ENCODE peak calls at places on chromosomes 1 and 21, in ten cellular contexts. J is heart right ventricle; L is sigmoid colon; F is PC-3; I is activated CD8-positive, alpha-beta T cell treated with anti-CD3 and anti-CD28 coated beads for 36 hours; T is B cell; K is fibroblast of the aortic adventitia; B is IMR-90; O is GM23338; N is neural progenitor cell. G is an unnamed sample.

GRCh38 chr1:38034871-38035270 is 11.7 kb downstream of the POU3F1 start:
- DNase-seq in I (no peak), F (no peak), N (no peak), B (no peak), K (no peak), O (no peak), T (no peak), J (no peak), L (no peak), G (no peak)

GRCh38 chr1:119898520-119898919 is 2.2 kb upstream of the ADAM30 start:
- DNase-seq in L (no peak), O (no peak), B (peak), F (no peak), K (no peak), I (no peak), J (no peak), T (no peak), N (no peak), G (no peak)

GRCh38 chr1:225458222-225458631 is 30.4 kb upstream of the LBR start:
- DNase-seq in J (no peak), I (no peak), O (no peak), B (peak), T (no peak), K (peak), L (peak), N (no peak), F (peak), G (no peak)

GRCh38 chr1:202085682-202086373 is 36.9 kb upstream of the GPR37L1 start:
- DNase-seq in N (peak), K (peak), O (peak), T (no peak), B (peak), J (no peak), F (no peak), L (no peak), I (no peak), G (no peak)

GRCh38 chr1:22721122-22721873 is 10.7 kb downstream of the EPHB2 start:
- DNase-seq in T (no peak), B (no peak), K (peak), F (no peak), L (no peak), N (no peak), I (no peak), J (no peak), O (no peak), G (no peak)

GRCh38 chr1:170063109-170063826 is 11.2 kb downstream of the KIFAP3 start:
- DNase-seq in J (no peak), T (no peak), F (peak), K (peak), B (peak), L (no peak), O (no peak), I (no peak), N (no peak), G (no peak)

GRCh38 chr1:15749399-15750291 is 7.3 kb downstream of the TMEM82 start:
- DNase-seq in J (no peak), L (no peak), B (no peak), N (no peak), K (peak), T (no peak), O (peak), F (peak), I (no peak), G (peak)

GRCh38 chr1:7299329-7299799 is 471.7 kb upstream of the VAMP3 start:
- DNase-seq in I (no peak), N (peak), L (peak), K (peak), J (peak), O (peak), B (peak), T (no peak), F (peak), G (no peak)

GRCh38 chr21:26389971-26390641 is 183.0 kb downstream of the CYYR1 start:
- DNase-seq in B (peak), J (no peak), L (no peak), T (no peak), O (no peak), F (peak), K (peak), I (no peak), N (no peak), G (no peak)

GRCh38 chr1:119276558-119276957 is 92.0 kb upstream of the HAO2 start:
- DNase-seq in L (no peak), T (no peak), O (peak), K (no peak), N (peak), J (no peak), B (no peak), F (peak), I (peak), G (no peak)

GRCh38 chr1:116956378-116956777 is 45.2 kb upstream of the CD101 start:
- DNase-seq in O (no peak), I (no peak), F (no peak), T (no peak), N (no peak), K (no peak), L (no peak), J (no peak), B (no peak), G (no peak)

GRCh38 chr1:66182551-66183178 is 351.3 kb upstream of the SGIP1 start:
- DNase-seq in I (peak), F (no peak), O (no peak), N (peak), L (peak), B (peak), J (no peak), T (no peak), K (peak), G (no peak)

GRCh38 chr1:22918644-22919043 is 54.0 kb downstream of the LACTBL1 start:
- DNase-seq in F (no peak), J (no peak), B (no peak), N (no peak), K (no peak), L (no peak), T (no peak), I (no peak), O (no peak), G (no peak)

GRCh38 chr1:211339631-211340041 is 13.0 kb downstream of the TRAF5 start:
- DNase-seq in F (no peak), N (no peak), O (peak), K (no peak), B (no peak), T (peak), L (no peak), I (peak), J (no peak), G (no peak)

GRCh38 chr21:45320261-45320990 is 32.7 kb upstream of the POFUT2 start:
- DNase-seq in F (no peak), I (no peak), O (no peak), L (peak), T (no peak), B (no peak), N (no peak), K (no peak), J (no peak), G (peak)

GRCh38 chr1:21620461-21620860 is 48.7 kb downstream of the RAP1GAP start:
- DNase-seq in B (no peak), O (no peak), J (no peak), I (no peak), T (no peak), N (no peak), K (peak), F (no peak), L (no peak), G (no peak)

GRCh38 chr1:230674581-230674980 is 32.3 kb downstream of the COG2 start:
- DNase-seq in K (no peak), T (no peak), O (no peak), I (no peak), B (no peak), L (no peak), J (no peak), F (no peak), N (no peak), G (no peak)

GRCh38 chr1:3174487-3175247 is 105.7 kb downstream of the PRDM16 start:
- DNase-seq in O (no peak), I (no peak), T (no peak), K (peak), L (peak), F (peak), J (peak), N (no peak), B (no peak), G (no peak)

GRCh38 chr1:161439280-161440232 is 65.7 kb upstream of the FCGR2A start:
- DNase-seq in N (no peak), T (peak), O (peak), J (no peak), F (peak), L (peak), B (peak), I (peak), K (peak), G (no peak)

GRCh38 chr1:208499021-208499420 is 254.8 kb upstream of the PLXNA2 start:
- DNase-seq in J (no peak), B (no peak), O (no peak), T (no peak), I (no peak), F (peak), N (no peak), K (no peak), L (no peak), G (no peak)

GRCh38 chr21:46149205-46149901 is 6.0 kb downstream of the FTCD start:
- DNase-seq in J (no peak), N (no peak), K (no peak), F (no peak), I (no peak), T (no peak), B (no peak), O (no peak), L (peak), G (peak)

GRCh38 chr1:30834249-30834648 is 74.3 kb downstream of the SDC3 start:
- DNase-seq in N (no peak), O (no peak), L (no peak), K (no peak), I (no peak), B (no peak), T (no peak), J (no peak), F (no peak), G (no peak)

GRCh38 chr1:6414443-6414844 is 5.3 kb downstream of the HES2 start:
- DNase-seq in I (peak), K (peak), T (no peak), J (no peak), N (peak), F (peak), B (peak), O (peak), L (no peak), G (no peak)

GRCh38 chr1:76238094-76238551 is 163.6 kb downstream of the ST6GALNAC3 start:
- DNase-seq in N (no peak), K (no peak), T (no peak), F (no peak), I (no peak), L (no peak), O (peak), B (no peak), J (no peak), G (no peak)

GRCh38 chr21:45989355-45990048 is 7.9 kb downstream of the COL6A1 start:
- DNase-seq in F (no peak), T (no peak), K (no peak), O (no peak), L (peak), B (no peak), N (no peak), J (peak), I (peak), G (peak)

GRCh38 chr1:40317394-40318074 is 448 bp upstream of the COL9A2 start:
- DNase-seq in F (no peak), I (no peak), O (peak), N (peak), B (no peak), K (no peak), L (no peak), J (no peak), T (peak), G (no peak)

GRCh38 chr1:178399177-178399728 is 97.5 kb downstream of the CLEC20A start:
- DNase-seq in L (no peak), J (no peak), I (peak), F (peak), K (no peak), B (no peak), N (no peak), T (no peak), O (no peak), G (no peak)

GRCh38 chr1:221276911-221277310 is 397.7 kb downstream of the HLX start:
- DNase-seq in O (no peak), J (no peak), L (no peak), B (no peak), F (peak), N (no peak), K (no peak), I (no peak), T (no peak), G (no peak)

GRCh38 chr1:183281039-183281438 is 95.0 kb downstream of the LAMC2 start:
- DNase-seq in N (peak), O (no peak), K (peak), I (no peak), F (peak), T (no peak), J (no peak), B (peak), L (peak), G (no peak)

GRCh38 chr1:71232786-71233185 is 152.0 kb upstream of the ZRANB2 start:
- DNase-seq in O (no peak), N (no peak), B (no peak), J (no peak), F (no peak), K (no peak), I (no peak), L (no peak), T (no peak), G (no peak)

GRCh38 chr1:245416771-245417170 is 262.0 kb downstream of the KIF26B start:
- DNase-seq in O (no peak), L (no peak), I (no peak), F (no peak), K (no peak), B (no peak), N (no peak), J (no peak), T (no peak), G (no peak)

GRCh38 chr1:55720243-55720642 is 505.1 kb upstream of the USP24 start:
- DNase-seq in N (peak), I (no peak), K (peak), L (peak), J (no peak), O (no peak), T (no peak), B (peak), F (no peak), G (no peak)

GRCh38 chr1:65512967-65513777 is 92.7 kb downstream of the LEPR start:
- DNase-seq in N (no peak), T (no peak), O (no peak), I (no peak), F (no peak), K (peak), J (no peak), B (peak), L (no peak), G (no peak)

GRCh38 chr1:50968021-50968883 is 1.8 kb upstream of the CDKN2C start:
- DNase-seq in K (peak), J (peak), O (peak), F (peak), T (peak), I (peak), L (peak), B (peak), N (peak), G (peak)
- TF ChIP-seq CTCF in K (peak), J (peak), O (peak), F (peak), T (peak), I (peak), L (peak), B (peak), N (peak), G (peak)

DNA sequence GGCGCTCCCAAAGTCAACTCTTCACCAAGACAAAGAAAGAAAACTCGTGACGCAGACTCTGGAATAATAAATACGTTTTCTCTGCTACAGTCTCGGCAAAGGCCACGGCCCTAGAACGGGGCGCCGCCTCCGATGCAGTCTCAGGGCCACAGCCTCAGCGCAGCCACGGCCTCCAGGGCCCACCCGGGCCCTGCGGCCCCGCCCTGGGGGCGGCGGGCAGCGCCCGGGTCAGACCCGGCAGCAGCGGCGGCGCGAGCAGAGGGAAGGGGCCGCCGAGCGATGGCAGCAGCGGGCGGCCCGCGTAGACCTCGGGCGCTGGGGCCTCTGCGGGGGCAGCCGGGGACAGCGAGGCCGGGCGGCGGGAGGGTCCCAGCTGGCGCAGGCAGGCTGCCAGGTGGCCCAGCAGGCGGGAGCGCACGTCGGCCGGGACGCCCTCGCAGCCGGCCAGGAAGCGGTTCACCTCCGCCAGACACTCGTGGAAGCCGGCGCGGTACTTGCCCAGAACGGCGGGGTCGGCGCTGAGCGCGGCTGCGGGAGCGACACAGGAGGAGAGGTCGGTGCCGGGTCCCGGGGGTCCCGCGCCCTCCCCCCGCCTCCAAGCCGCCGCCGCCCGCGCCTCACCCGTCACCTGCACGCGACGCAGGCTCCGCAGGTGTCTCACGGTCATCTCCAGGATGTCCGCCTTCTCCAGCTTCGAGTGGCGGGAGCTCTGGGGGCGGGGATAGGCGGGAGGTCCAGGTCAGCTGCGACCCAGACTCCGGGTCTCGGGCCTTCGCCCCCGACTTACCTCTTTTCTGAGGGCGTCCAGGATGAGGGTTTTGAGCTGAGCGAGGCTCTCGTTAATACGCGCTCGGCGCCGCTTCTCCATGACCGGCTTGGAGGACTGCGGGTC is 746 bp downstream of the HES4 start:
- DNase-seq in T (peak), K (peak), O (peak), I (peak), F (peak), J (peak), L (peak), N (peak), B (peak), G (no peak)
- TF ChIP-seq CTCF in T (no peak), K (no peak), O (no peak), I (no peak), F (no peak), J (no peak), L (no peak), N (peak), B (peak), G (peak)

GRCh38 chr1:214551436-214552173 is at the start of gene PTPN14:
- DNase-seq in O (peak), J (peak), B (peak), F (peak), K (peak), N (peak), I (peak), T (no peak), L (peak), G (peak)
- TF ChIP-seq CTCF in O (peak), J (no peak), B (peak), F (peak), K (peak), N (peak), I (no peak), T (no peak), L (peak), G (peak)

GRCh38 chr1:168234846-168235547 is 9.2 kb downstream of the SFT2D2 start:
- DNase-seq in O (peak), T (peak), L (no peak), F (peak), J (no peak), K (peak), B (peak), N (peak), I (peak), G (no peak)

GRCh38 chr1:168235937-168236336 is 10.1 kb downstream of the SFT2D2 start:
- DNase-seq in I (no peak), K (no peak), L (no peak), N (no peak), T (no peak), F (no peak), O (no peak), B (no peak), J (no peak), G (no peak)

GRCh38 chr1:168235548-168235885 is 9.7 kb downstream of the SFT2D2 start:
- DNase-seq in O (no peak), I (no peak), F (no peak), B (no peak), K (peak), J (no peak), N (no peak), L (no peak), T (no peak), G (no peak)

GRCh38 chr1:168236836-168237611 is 11.2 kb downstream of the SFT2D2 start:
- DNase-seq in L (no peak), J (no peak), I (peak), F (no peak), N (no peak), K (no peak), O (no peak), B (no peak), T (no peak), G (no peak)
- TF ChIP-seq CTCF in L (no peak), J (no peak), I (no peak), F (no peak), N (no peak), K (no peak), O (no peak), B (no peak), T (no peak), G (no peak)

GRCh38 chr1:45686081-45687013 is at the start of gene GPBP1L1:
- DNase-seq in L (peak), K (peak), T (peak), F (peak), B (peak), I (peak), O (peak), N (peak), J (peak), G (peak)
- TF ChIP-seq CTCF in L (no peak), K (no peak), T (peak), F (no peak), B (no peak), I (no peak), O (peak), N (peak), J (no peak), G (no peak)

G was measured in chondrocyte.